ENCODE peak calls at places on chromosomes 5 and 9, in four cellular contexts. U is coronary artery, A is body of pancreas, D is substantia nigra. F is an unnamed sample.

GRCh38 chr9:125475385-125475784 is 213.8 kb downstream of the GAPVD1 start:
- DNase-seq in U (no peak), A (no peak), D (no peak), F (no peak)

GRCh38 chr9:106619211-106619610 is 243.8 kb upstream of the ZNF462 start:
- DNase-seq in U (no peak), A (no peak), D (no peak), F (no peak)

GRCh38 chr9:113548221-113549041 is 84.9 kb downstream of the RGS3 start:
- DNase-seq in U (peak; percentile 86), A (peak; percentile 40), D (no peak), F (no peak)

GRCh38 chr5:142293486-142293885 is 31.3 kb downstream of the SPRY4 start:
- DNase-seq in U (no peak), A (no peak), D (no peak), F (no peak)

GRCh38 chr5:112034614-112035013 is 277.6 kb upstream of the NREP start:
- DNase-seq in U (no peak), A (no peak), D (no peak), F (no peak)

GRCh38 chr9:137719194-137719593 is 100.4 kb downstream of the EHMT1 start:
- DNase-seq in U (no peak), A (no peak), D (no peak), F (no peak)

GRCh38 chr5:149656576-149657182 is 73.4 kb upstream of the PPARGC1B start:
- DNase-seq in U (no peak), A (peak; percentile 51), D (no peak), F (no peak)

GRCh38 chr9:121699271-121700164 is 48.1 kb downstream of the DAB2IP start:
- DNase-seq in U (no peak), A (peak; percentile 54), D (no peak), F (peak; percentile 65)

GRCh38 chr5:173499471-173500212 is 116.8 kb downstream of the BOD1 start:
- DNase-seq in U (peak; percentile 82), A (peak; percentile 84), D (no peak), F (no peak)

GRCh38 chr9:85713897-85714296 is 27.9 kb downstream of the AGTPBP1 start:
- DNase-seq in U (no peak), A (no peak), D (no peak), F (no peak)

GRCh38 chr5:68046445-68046844 is 169.1 kb upstream of the PIK3R1 start:
- DNase-seq in U (no peak), A (no peak), D (no peak), F (no peak)

GRCh38 chr5:102857090-102857818 is 102.1 kb downstream of the PAM start:
- DNase-seq in U (no peak), A (no peak), D (no peak), F (no peak)

GRCh38 chr5:21685536-21685935 is 1167.6 kb downstream of the CDH12 start:
- DNase-seq in U (no peak), A (no peak), D (no peak), F (no peak)

GRCh38 chr9:135905380-135906282 is 1.7 kb downstream of the CAMSAP1 start:
- DNase-seq in U (no peak), A (no peak), D (no peak), F (peak; percentile 22)

GRCh38 chr5:58462623-58463230 is 2.8 kb upstream of the PLK2 start:
- DNase-seq in U (no peak), A (peak; percentile 56), D (no peak), F (no peak)
- H3K27ac ChIP-seq in U (no peak overlapping the region), A (peak overlapping the region; percentile 99), D (no peak overlapping the region), F (no peak overlapping the region)

GRCh38 chr5:9546973-9547947 is 1.4 kb upstream of the SEMA5A start:
- DNase-seq in U (no peak), A (peak; percentile 44), D (no peak), F (no peak)
- H3K27ac ChIP-seq in U (peak overlapping the region; percentile 90), A (peak overlapping the region; percentile 96), D (peak overlapping the region; percentile 90), F (no peak overlapping the region)

DNA sequence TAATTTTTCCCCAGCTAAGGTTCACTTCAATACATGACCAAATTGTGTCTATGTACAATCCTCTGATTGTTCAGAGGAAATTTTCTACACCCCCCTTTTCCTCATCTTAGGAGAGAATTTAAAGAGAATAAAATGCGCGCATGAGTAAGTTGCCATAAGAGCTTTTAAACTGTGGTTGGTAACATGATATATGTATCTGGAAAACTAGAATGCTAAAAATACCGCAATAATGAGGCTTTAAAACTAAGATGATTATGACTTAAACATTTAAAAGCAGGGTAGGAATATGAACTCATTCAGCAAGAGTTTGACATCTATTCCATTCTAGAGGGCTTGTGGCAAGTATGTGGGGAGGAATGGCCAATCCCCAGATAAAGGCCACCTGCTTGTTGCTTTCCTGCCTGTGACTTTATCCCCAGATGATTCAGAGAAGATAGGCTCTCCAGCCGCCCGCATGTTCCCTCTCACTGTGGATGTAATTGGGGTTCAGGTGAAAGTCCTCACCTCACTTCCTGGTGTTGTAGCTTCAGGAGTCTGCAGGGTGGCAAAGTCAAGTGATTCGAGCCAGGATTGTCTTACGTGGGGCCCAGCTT is 26.5 kb upstream of the BASP1 start:
- DNase-seq in U (no peak), A (no peak), D (no peak), F (no peak)
- H3K27ac ChIP-seq in U (no peak overlapping the region), A (no peak overlapping the region), D (no peak overlapping the region), F (no peak overlapping the region)

DNA sequence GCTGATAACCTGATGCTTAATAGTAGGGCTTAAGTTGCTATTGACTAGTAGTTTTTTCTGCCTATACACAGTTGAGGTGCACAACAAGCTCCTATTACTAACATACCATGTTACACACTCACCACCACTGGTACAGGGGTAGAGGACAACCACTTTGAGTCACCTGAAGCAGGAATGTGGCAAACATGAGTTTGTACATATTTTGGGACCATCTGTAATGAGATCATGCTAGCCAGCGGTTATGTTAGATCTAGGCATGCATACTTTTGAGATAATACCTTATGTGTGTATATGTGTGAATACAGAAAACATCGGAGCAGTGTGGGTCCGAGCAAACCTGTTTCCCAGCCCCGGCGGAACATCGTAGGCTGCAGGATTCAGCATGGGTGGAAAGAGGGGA is 72.8 kb upstream of the NXNL2 start:
- DNase-seq in U (no peak), A (no peak), D (no peak), F (no peak)
- H3K27ac ChIP-seq in U (no peak overlapping the region), A (no peak overlapping the region), D (no peak overlapping the region), F (no peak overlapping the region)

GRCh38 chr5:60334281-60334713 is 365.7 kb downstream of the DEPDC1B start:
- DNase-seq in U (no peak), A (no peak), D (no peak), F (no peak)
- H3K27ac ChIP-seq in U (no peak overlapping the region), A (no peak overlapping the region), D (no peak overlapping the region), F (no peak overlapping the region)

GRCh38 chr9:20872340-20872977 is 159.0 kb downstream of the HACD4 start:
- DNase-seq in U (no peak), A (no peak), D (no peak), F (no peak)

DNA sequence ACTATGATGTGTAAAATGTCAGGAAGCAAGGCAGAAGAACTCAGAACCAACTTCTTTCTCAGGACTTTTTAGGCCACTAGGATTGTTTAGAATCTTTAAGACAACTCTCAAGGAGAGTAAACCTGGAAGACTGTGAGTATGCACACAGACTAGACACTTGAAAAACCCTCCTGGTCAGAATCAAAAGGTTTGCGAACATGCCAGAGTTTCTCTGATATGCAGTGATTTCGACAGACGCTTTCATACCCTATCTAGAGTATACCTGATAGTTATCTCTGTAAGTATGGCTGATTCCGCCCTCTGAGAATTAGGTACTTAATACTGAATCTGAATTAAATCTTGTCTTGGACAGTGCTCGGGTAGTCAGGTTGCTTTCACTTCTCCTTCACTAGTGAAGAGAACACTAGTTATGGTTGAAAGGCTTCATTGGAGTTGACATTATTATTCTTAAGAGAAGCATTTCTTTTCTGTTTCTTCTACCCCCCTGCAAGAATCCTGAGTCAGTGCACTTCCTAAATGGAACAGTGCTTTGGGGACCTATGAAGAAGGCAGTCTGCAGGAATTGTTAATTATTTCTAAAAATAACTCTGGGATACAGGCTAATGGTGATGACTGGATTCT is 158.1 kb downstream of the HACD4 start:
- DNase-seq in U (no peak), A (no peak), D (no peak), F (no peak)
- H3K27ac ChIP-seq in U (no peak overlapping the region), A (no peak overlapping the region), D (no peak overlapping the region), F (no peak overlapping the region)

DNA sequence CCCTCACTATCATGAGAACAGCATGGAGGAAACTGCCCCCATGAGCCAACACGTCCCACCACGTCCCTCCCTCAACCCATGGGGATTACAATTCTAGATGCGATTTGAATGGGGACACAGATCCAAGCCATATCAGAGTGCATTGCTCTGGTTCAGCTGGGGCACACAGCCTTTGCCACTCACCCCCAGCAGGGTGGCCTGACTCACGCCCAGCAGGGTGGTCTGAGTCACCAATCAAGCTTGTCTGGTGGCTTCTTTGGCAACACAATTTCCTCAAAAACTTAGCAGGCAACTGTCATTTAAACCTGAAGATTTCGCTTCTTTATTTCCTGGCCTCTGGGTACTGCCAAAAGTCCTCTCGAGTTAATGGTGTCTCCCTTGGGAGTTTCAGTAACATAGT is 16.2 kb upstream of the SEMA5A start:
- DNase-seq in U (no peak), A (no peak), D (no peak), F (no peak)
- H3K27ac ChIP-seq in U (no peak overlapping the region), A (no peak overlapping the region), D (no peak overlapping the region), F (no peak overlapping the region)

GRCh38 chr5:74116266-74116665 is 490.3 kb downstream of the ARHGEF28 start:
- DNase-seq in U (no peak), A (no peak), D (no peak), F (no peak)
- H3K27ac ChIP-seq in U (no peak overlapping the region), A (no peak overlapping the region), D (no peak overlapping the region), F (no peak overlapping the region)